ENCODE peak calls at places on chromosomes 3 and 15, in four cellular contexts. R is fibroblast of mammary gland, Z is choroid plexus epithelial cell, N is endodermal cell. M is an unnamed sample.

GRCh38 chr3:157533298-157533870 is 30.2 kb upstream of the VEPH1 start:
- DNase-seq in N (no peak), Z (peak), R (peak), M (no peak)

GRCh38 chr15:77019476-77020331 is 24.8 kb downstream of the PSTPIP1 start:
- DNase-seq in R (no peak), Z (peak), N (peak), M (no peak)

GRCh38 chr3:64987731-64988130 is 299.9 kb upstream of the ADAMTS9 start:
- DNase-seq in Z (no peak), R (no peak), N (no peak), M (no peak)

GRCh38 chr3:187019542-187020072 is 89.3 kb downstream of the ST6GAL1 start:
- DNase-seq in R (no peak), N (peak), Z (no peak), M (no peak)

GRCh38 chr3:30720586-30721313 is 114.3 kb downstream of the TGFBR2 start:
- DNase-seq in R (peak), N (no peak), Z (peak), M (no peak)

GRCh38 chr3:139574026-139574947 is 34.7 kb upstream of the RBP1 start:
- DNase-seq in R (peak), N (no peak), Z (peak), M (no peak)

GRCh38 chr3:165210132-165210531 is 13.9 kb upstream of the SLITRK3 start:
- DNase-seq in R (no peak), Z (peak), N (no peak), M (no peak)

GRCh38 chr15:35533130-35534110 is 12.5 kb downstream of the DPH6 start:
- DNase-seq in Z (no peak), R (peak), N (no peak), M (no peak)

GRCh38 chr3:27720899-27721716 is 1.0 kb downstream of the EOMES start:
- DNase-seq in N (peak), R (no peak), Z (no peak), M (no peak)

GRCh38 chr3:171459130-171459941 is 869 bp downstream of the TNIK start:
- DNase-seq in R (peak), N (peak), Z (peak), M (no peak)

GRCh38 chr3:21226086-21226485 is 524.9 kb downstream of the ZNF385D start:
- DNase-seq in N (no peak), R (no peak), Z (no peak), M (no peak)

GRCh38 chr3:62954579-62954978 is 79.4 kb upstream of the CADPS start:
- DNase-seq in N (no peak), R (peak), Z (no peak), M (no peak)

GRCh38 chr3:27903447-27903846 is 181.3 kb upstream of the EOMES start:
- DNase-seq in R (no peak), N (no peak), Z (no peak), M (no peak)

GRCh38 chr3:155960060-155960459 is 89.6 kb downstream of the GMPS start:
- DNase-seq in N (no peak), R (peak), Z (peak), M (no peak)

GRCh38 chr15:73683257-73683623 is 943 bp upstream of the CD276 start:
- DNase-seq in Z (no peak), R (no peak), N (no peak), M (no peak)

GRCh38 chr15:52678036-52678467 is 1.1 kb downstream of the ATOSA start:
- DNase-seq in Z (peak), R (peak), N (peak), M (peak)

GRCh38 chr3:158167737-158168469 is 58.0 kb downstream of the RSRC1 start:
- DNase-seq in N (no peak), R (peak), Z (peak), M (no peak)

DNA sequence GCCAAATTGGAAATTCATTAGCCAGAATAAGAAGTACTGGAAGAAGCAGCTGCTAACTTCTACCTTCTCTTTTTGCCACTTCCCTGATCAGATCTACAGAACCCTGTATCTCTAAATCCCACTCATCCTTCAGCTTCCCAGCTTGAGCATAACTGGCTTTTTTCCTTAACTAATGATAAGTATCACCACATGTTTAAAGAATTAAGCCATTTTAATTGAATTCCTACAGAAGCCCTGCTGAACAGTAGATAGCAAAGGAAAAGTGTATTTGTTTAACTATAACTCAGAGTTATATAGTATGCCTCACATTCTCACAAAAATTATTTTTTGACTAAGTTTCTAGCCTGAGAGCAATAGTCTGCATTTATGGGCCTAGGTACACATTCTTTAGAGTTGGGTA is 262.4 kb downstream of the UBE2E2 start:
- DNase-seq in R (no peak), Z (no peak), N (no peak), M (no peak)
- TF ChIP-seq CTCF in R (no peak), Z (no peak), N (no peak), M (no peak)

GRCh38 chr3:38985581-38985980 is 66.2 kb downstream of the SCN11A start:
- DNase-seq in R (peak), N (no peak), Z (peak), M (no peak)

GRCh38 chr3:38985981-38986380 is 65.8 kb downstream of the SCN11A start:
- DNase-seq in R (peak), N (no peak), Z (no peak), M (no peak)

GRCh38 chr3:38986901-38987300 is 64.8 kb downstream of the SCN11A start:
- DNase-seq in N (no peak), R (peak), Z (no peak), M (no peak)

GRCh38 chr3:38984731-38985130 is 67.0 kb downstream of the SCN11A start:
- DNase-seq in R (no peak), Z (no peak), N (no peak), M (no peak)

GRCh38 chr3:38984110-38984509 is 67.6 kb downstream of the SCN11A start:
- DNase-seq in R (no peak), Z (no peak), N (no peak), M (no peak)
- TF ChIP-seq CTCF in R (peak), Z (no peak), N (no peak), M (no peak)

GRCh38 chr3:125684199-125684598 is 88.9 kb upstream of the OSBPL11 start:
- DNase-seq in N (peak), Z (peak), R (peak), M (no peak)
- TF ChIP-seq CTCF in N (peak), Z (peak), R (peak), M (peak)

GRCh38 chr15:100129677-100130076 is 212.1 kb downstream of the ADAMTS17 start:
- DNase-seq in R (no peak), N (no peak), Z (no peak), M (no peak)
- TF ChIP-seq CTCF in R (no peak), N (no peak), Z (peak), M (no peak)

GRCh38 chr15:56242576-56243116 is 1.0 kb downstream of the RFX7 start:
- DNase-seq in R (peak), Z (peak), N (no peak), M (no peak)

GRCh38 chr15:56241374-56242085 is 2.1 kb downstream of the RFX7 start:
- DNase-seq in Z (peak), N (no peak), R (peak), M (no peak)

GRCh38 chr15:56243774-56244236 is at the start of gene RFX7:
- DNase-seq in Z (peak), R (peak), N (peak), M (peak)

GRCh38 chr15:56244237-56244810 is 645 bp upstream of the RFX7 start:
- DNase-seq in Z (peak), N (peak), R (peak), M (peak)

DNA sequence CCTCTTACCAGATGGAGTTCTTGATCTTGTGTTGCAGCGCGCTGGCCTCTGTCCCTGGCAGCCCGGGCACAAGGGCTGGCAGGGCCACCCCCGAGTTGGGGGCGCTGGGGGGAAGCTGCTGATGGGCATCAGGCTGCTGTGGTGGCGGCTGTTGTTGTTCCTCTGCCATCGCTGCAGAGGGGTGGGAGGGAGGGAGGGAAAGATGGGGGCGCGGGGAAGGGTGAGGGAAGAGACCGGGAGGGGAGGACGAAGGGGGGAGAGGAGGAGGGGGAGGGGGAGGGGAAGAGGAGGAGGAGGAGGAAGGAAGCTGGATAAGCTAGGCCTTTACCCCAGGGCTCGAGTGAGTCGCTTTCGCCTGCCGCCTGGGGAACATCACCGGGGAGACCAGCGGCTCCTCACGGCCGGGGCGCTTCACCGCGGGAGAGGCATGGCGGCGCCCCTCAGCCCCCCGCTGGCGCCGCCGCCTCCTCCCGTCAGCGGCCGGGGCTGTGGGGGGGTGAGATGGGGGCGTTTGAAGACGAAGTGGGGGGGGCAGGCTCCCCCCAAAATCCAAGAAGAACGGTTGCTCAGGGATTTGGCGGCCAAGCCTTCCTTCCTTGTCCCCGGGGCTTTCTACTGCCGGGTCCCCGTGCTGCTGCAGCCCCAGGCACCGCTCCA is 434 bp downstream of the RFX7 start:
- DNase-seq in R (peak), N (peak), Z (peak), M (peak)
- TF ChIP-seq CTCF in R (no peak), N (no peak), Z (no peak), M (no peak)

M was measured in GM13977.